ENCODE peak calls at places on chromosome 11, in five cellular contexts. J is stomach, B is lower lobe of right lung, O is fibroblast of lung, M is lung. C is an unnamed sample.

GRCh38 chr11:106733518-106734162 is 284.6 kb downstream of the GUCY1A2 start:
- DNase-seq in J (no peak), B (no peak), O (no peak), M (no peak), C (no peak)

GRCh38 chr11:126834149-126834548 is 166.4 kb downstream of the KIRREL3 start:
- DNase-seq in J (no peak), B (no peak), O (peak), M (no peak), C (no peak)

GRCh38 chr11:118892515-118892914 is 8.8 kb downstream of the CXCR5 start:
- DNase-seq in J (no peak), B (no peak), O (no peak), M (no peak), C (no peak)

GRCh38 chr11:93529707-93530467 is 13.3 kb downstream of the SMCO4 start:
- DNase-seq in J (no peak), B (peak), O (no peak), M (no peak), C (no peak)

GRCh38 chr11:63800921-63801320 is 12.3 kb upstream of the SPINDOC start:
- DNase-seq in J (no peak), B (no peak), O (no peak), M (no peak), C (no peak)

GRCh38 chr11:13062115-13062514 is 53.0 kb downstream of the RASSF10 start:
- DNase-seq in J (no peak), B (no peak), O (no peak), M (no peak), C (no peak)

GRCh38 chr11:24509114-24509513 is 12.3 kb downstream of the LUZP2 start:
- DNase-seq in J (no peak), B (no peak), O (peak), M (no peak), C (no peak)

GRCh38 chr11:112962854-112963367 is 1.7 kb downstream of the NCAM1 start:
- DNase-seq in J (peak), B (peak), O (peak), M (no peak), C (no peak)

GRCh38 chr11:64016512-64016911 is 19.2 kb upstream of the FLRT1 start:
- DNase-seq in J (no peak), B (no peak), O (no peak), M (no peak), C (no peak)

GRCh38 chr11:75813126-75813525 is 1.9 kb upstream of the UVRAG start:
- DNase-seq in J (no peak), B (no peak), O (no peak), M (no peak), C (no peak)

GRCh38 chr11:84780689-84781293 is 846.4 kb downstream of the DLG2 start:
- DNase-seq in J (no peak), B (no peak), O (peak), M (no peak), C (no peak)

GRCh38 chr11:121930004-121930965 is 185.7 kb downstream of the BLID start:
- DNase-seq in J (no peak), B (peak), O (peak), M (no peak), C (no peak)

GRCh38 chr11:95108671-95109551 is 19.3 kb downstream of the ENDOD1 start:
- DNase-seq in J (no peak), B (no peak), O (peak), M (no peak), C (no peak)

GRCh38 chr11:67302571-67303131 is 679 bp upstream of the SSH3 start:
- DNase-seq in J (peak), B (peak), O (peak), M (peak), C (no peak)

DNA sequence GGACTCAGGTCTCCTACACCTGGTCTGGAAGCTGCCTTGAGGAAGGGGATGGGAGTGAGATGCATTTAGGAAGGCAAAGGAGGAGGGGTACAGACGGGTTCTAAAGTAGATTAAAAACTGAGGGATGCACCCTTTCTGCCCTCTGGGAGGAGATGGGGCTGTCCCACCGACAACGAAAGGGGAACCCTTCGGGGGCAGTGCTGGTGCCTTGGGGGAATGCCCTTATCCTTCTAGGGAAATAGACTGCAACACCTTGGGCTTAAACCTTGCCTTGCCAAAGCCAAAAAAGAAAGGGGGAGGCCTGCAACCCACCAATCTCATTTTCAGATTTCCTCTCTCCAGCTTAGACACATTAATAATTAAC is 89.8 kb downstream of the PLEKHA7 start:
- DNase-seq in J (no peak), B (no peak), O (no peak), M (no peak), C (no peak)
- H3K4me3 ChIP-seq in J (peak), B (peak), O (no peak), M (no peak), C (peak)

DNA sequence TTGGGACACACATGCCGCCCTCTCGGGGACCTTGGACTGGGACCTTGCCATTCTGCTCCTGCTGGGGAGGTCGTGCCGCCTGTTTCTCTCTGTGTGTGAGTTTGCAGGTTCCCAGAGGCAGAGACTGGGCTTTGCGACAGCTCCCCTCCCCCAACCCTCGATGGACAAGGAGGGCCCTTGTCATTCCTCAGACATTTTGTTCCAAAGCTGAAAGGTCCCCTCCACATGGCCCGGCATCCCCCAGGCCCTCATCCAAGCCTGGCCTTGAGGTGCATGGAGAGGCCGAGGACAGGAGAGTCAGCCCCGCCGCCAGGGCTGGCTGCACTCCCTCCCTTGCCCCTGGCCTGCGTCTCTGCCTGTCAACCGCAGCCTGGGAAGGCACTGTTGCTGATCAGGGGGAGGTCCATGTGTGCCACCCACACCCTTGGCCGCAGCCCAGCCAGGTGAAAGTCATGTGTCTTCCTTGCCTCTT is 25.6 kb downstream of the FADS2 start:
- DNase-seq in J (no peak), B (no peak), O (no peak), M (no peak), C (no peak)
- TF ChIP-seq CTCF in J (no peak), B (no peak), O (no peak), M (no peak), C (no peak)

GRCh38 chr11:289706-290620 is 1.0 kb downstream of the PGGHG start:
- DNase-seq in J (no peak), B (peak), O (no peak), M (no peak), C (no peak)

GRCh38 chr11:290621-291231 is 1.8 kb downstream of the PGGHG start:
- DNase-seq in J (no peak), B (peak), O (no peak), M (no peak), C (no peak)

GRCh38 chr11:293293-293851 is 4.4 kb downstream of the PGGHG start:
- DNase-seq in J (no peak), B (no peak), O (no peak), M (no peak), C (no peak)

GRCh38 chr11:292211-293121 is 3.5 kb downstream of the PGGHG start:
- DNase-seq in J (no peak), B (peak), O (no peak), M (no peak), C (no peak)

DNA sequence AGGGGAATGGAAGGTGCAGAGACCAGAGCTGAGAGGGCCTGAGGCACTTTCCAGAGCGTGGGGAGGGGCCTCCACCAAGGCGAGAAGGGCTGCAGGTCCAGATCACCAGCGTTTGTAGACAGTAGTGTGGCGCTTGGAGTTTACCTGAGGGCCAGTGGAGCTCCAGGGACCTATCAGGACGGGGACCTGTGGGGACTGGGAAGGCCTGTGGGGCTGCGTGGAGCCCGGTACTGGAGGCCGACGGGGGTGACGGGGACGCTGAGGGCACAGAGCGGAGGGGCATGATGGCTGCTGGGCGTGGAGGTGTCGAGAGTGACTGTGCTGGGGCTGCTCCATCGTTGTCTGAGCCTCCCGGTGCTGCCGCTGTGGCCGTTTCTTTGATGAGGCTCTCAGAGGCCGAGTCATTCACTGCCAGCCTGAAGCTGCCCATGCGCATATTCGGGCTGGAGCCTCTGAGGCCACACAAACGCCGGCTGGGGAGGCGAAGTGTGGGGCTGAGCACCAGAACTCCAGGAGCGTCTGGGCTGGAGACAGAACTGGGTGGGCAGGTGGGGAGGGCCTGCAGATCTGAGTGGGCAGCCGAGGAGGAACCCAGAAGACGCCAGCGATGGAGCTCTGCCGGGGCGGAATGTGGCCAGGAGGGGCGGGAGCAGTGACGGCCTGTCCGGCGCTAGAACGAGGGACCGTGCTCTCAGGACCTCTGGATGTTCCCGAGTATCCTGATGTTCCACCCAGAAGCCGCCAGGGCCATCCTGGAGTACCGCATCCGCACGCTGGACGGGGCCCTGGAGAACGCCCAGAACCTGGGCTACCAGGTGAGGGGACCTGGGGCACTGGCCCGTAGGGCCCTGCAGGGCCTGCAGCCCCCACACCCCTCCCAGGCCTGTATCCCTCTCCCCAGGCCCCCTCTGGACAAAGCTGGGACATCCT is 2.6 kb downstream of the PGGHG start:
- DNase-seq in J (no peak), B (peak), O (no peak), M (no peak), C (no peak)
- H3K27ac ChIP-seq in J (no peak), B (no peak), O (no peak), M (no peak), C (no peak)

GRCh38 chr11:36376888-36377758 is 81.0 kb downstream of the PRR5L start:
- DNase-seq in J (peak), B (peak), O (no peak), M (no peak), C (no peak)
- H3K4me3 ChIP-seq in J (peak), B (peak), O (peak), M (peak), C (peak)